ENCODE peak calls at places on chromosomes 6 and 20, in nine cellular contexts. F is psoas muscle, D is cardiac muscle cell, I is PC-9, M is astrocyte, A is dorsolateral prefrontal cortex, E is adrenal gland, C is breast epithelium, B is IMR-90. G is an unnamed sample.

GRCh38 chr20:59647271-59647670 is 42.9 kb downstream of the PHACTR3 start:
- DNase-seq in F (no peak), D (no peak), I (no peak), M (no peak), A (no peak), E (no peak), C (no peak), B (no peak), G (no peak)

GRCh38 chr20:22402550-22402949 is 181.8 kb downstream of the FOXA2 start:
- DNase-seq in F (no peak), D (no peak), I (no peak), M (no peak), A (no peak), E (no peak), C (no peak), B (no peak), G (no peak)

GRCh38 chr6:24905485-24905884 is 30.3 kb downstream of the RIPOR2 start:
- DNase-seq in F (no peak), D (no peak), I (no peak), M (no peak), A (no peak), E (no peak), C (no peak), B (no peak), G (no peak)

GRCh38 chr6:137952247-137952646 is 85.2 kb downstream of the TNFAIP3 start:
- DNase-seq in F (no peak), D (no peak), I (no peak), M (no peak), A (no peak), E (no peak), C (no peak), B (no peak), G (no peak)

GRCh38 chr6:88360203-88360797 is 194.2 kb upstream of the CNR1 start:
- DNase-seq in F (no peak), D (peak), I (no peak), M (peak), A (no peak), E (no peak), C (no peak), B (no peak), G (peak)

GRCh38 chr6:358432-358831 is 33.1 kb upstream of the IRF4 start:
- DNase-seq in F (no peak), D (no peak), I (no peak), M (no peak), A (no peak), E (no peak), C (no peak), B (no peak), G (no peak)

GRCh38 chr6:99338188-99338587 is 11.3 kb downstream of the FAXC start:
- DNase-seq in F (no peak), D (no peak), I (no peak), M (no peak), A (no peak), E (no peak), C (no peak), B (no peak), G (no peak)

GRCh38 chr6:105803439-105803838 is 282.7 kb upstream of the PRDM1 start:
- DNase-seq in F (no peak), D (no peak), I (no peak), M (peak), A (no peak), E (no peak), C (no peak), B (peak), G (peak)

GRCh38 chr20:5001174-5002076 is at the start of gene SLC23A2:
- DNase-seq in F (peak), D (peak), I (peak), M (peak), A (no peak), E (peak), C (no peak), B (no peak), G (peak)

GRCh38 chr6:122129313-122130025 is 270.0 kb upstream of the HSF2 start:
- DNase-seq in F (no peak), D (no peak), I (no peak), M (no peak), A (no peak), E (no peak), C (no peak), B (no peak), G (no peak)

GRCh38 chr6:133951881-133952814 is 876 bp upstream of the TBPL1 start:
- DNase-seq in F (peak), D (peak), I (peak), M (peak), A (peak), E (peak), C (no peak), B (peak), G (peak)

GRCh38 chr20:23062632-23063031 is 13.2 kb upstream of the THBD start:
- DNase-seq in F (no peak), D (no peak), I (no peak), M (no peak), A (no peak), E (no peak), C (no peak), B (no peak), G (no peak)

GRCh38 chr6:14732845-14733757 is 512.8 kb upstream of the JARID2 start:
- DNase-seq in F (no peak), D (peak), I (peak), M (peak), A (no peak), E (no peak), C (no peak), B (peak), G (peak)

GRCh38 chr20:11686900-11687543 is 230.7 kb upstream of the BTBD3 start:
- DNase-seq in F (peak), D (peak), I (no peak), M (peak), A (peak), E (peak), C (no peak), B (peak), G (no peak)

GRCh38 chr20:61694666-61695065 is 371.0 kb downstream of the TAF4 start:
- DNase-seq in F (no peak), D (no peak), I (no peak), M (no peak), A (peak), E (no peak), C (no peak), B (no peak), G (no peak)

GRCh38 chr6:135012764-135013163 is 41.9 kb downstream of the HBS1L start:
- DNase-seq in F (no peak), D (peak), I (no peak), M (peak), A (no peak), E (no peak), C (no peak), B (peak), G (no peak)

GRCh38 chr20:20864346-20865096 is 152.1 kb upstream of the RALGAPA2 start:
- DNase-seq in F (no peak), D (peak), I (no peak), M (no peak), A (no peak), E (no peak), C (no peak), B (no peak), G (peak)

GRCh38 chr6:113558966-113559365 is 298.2 kb upstream of the MARCKS start:
- DNase-seq in F (no peak), D (peak), I (peak), M (peak), A (no peak), E (no peak), C (no peak), B (peak), G (no peak)

GRCh38 chr6:159042003-159042823 is 2.6 kb downstream of the TAGAP start:
- DNase-seq in F (peak), D (peak), I (peak), M (peak), A (no peak), E (peak), C (peak), B (peak), G (peak)

GRCh38 chr6:30891450-30891723 is 7.1 kb downstream of the DDR1 start:
- DNase-seq in F (no peak), D (no peak), I (no peak), M (no peak), A (no peak), E (no peak), C (no peak), B (no peak), G (no peak)

GRCh38 chr6:30890646-30891449 is 6.5 kb downstream of the DDR1 start:
- DNase-seq in F (no peak), D (no peak), I (no peak), M (no peak), A (no peak), E (no peak), C (no peak), B (no peak), G (no peak)

GRCh38 chr6:30893001-30893591 is 8.8 kb downstream of the DDR1 start:
- DNase-seq in F (no peak), D (no peak), I (no peak), M (no peak), A (no peak), E (peak), C (no peak), B (no peak), G (no peak)

GRCh38 chr6:30893666-30894065 is 9.3 kb downstream of the DDR1 start:
- DNase-seq in F (no peak), D (no peak), I (no peak), M (no peak), A (no peak), E (peak), C (no peak), B (no peak), G (no peak)

DNA sequence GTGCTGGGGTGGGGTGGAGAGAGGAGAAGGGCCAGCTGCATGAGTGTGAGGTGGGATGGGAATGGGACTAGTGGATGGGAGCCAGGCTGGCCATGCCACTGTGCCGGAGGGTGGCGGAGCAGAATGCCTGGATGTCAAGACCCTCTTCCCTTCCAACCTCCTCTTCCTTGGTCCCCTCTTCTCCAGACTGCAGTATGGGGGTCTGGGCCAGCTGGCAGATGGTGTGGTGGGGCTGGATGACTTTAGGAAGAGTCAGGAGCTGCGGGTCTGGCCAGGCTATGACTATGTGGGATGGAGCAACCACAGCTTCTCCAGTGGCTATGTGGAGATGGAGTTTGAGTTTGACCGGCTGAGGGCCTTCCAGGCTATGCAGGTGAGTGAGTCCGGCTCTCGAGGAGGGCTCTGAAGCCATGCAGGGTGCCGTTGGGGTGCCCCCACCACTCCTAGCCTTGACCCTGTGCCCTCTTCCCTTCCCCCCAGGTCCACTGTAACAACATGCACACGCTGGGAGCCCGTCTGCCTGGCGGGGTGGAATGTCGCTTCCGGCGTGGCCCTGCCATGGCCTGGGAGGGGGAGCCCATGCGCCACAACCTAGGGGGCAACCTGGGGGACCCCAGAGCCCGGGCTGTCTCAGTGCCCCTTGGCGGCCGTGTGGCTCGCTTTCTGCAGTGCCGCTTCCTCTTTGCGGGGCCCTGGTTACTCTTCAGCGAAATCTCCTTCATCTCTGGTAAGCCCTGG is 7.7 kb downstream of the DDR1 start:
- DNase-seq in F (no peak), D (no peak), I (no peak), M (no peak), A (no peak), E (peak), C (no peak), B (no peak), G (no peak)
- H3K27ac ChIP-seq in F (no peak), D (no peak), I (no peak), M (no peak), A (peak), E (no peak), C (no peak), B (no peak), G (peak)

GRCh38 chr6:161523367-161523766 is 249.5 kb upstream of the AGPAT4 start:
- DNase-seq in F (no peak), D (no peak), I (no peak), M (no peak), A (no peak), E (no peak), C (no peak), B (no peak), G (no peak)

GRCh38 chr6:161522286-161522685 is 248.4 kb upstream of the AGPAT4 start:
- DNase-seq in F (no peak), D (no peak), I (no peak), M (no peak), A (no peak), E (no peak), C (no peak), B (no peak), G (no peak)

DNA sequence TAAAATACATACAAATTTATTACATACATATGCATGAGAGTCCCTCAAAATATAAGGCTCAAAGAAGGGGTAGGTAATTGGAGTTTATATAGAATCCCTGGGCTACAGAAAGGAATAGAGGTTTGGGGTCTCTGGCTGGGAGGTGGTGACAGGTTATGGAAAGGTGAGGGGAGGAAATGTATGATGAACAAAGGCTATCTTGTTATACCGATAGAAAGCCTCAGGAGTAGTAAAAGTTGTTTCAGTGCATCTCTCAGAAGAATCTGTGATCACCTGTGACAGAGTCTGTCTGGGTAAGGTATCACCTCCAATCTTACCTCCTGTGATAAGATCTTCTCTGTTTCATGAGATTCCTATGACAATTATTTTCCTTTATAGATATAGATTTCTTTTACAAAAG is 252.9 kb upstream of the AGPAT4 start:
- DNase-seq in F (no peak), D (no peak), I (no peak), M (no peak), A (no peak), E (no peak), C (no peak), B (no peak), G (no peak)
- TF ChIP-seq CTCF in F (no peak), D (no peak), I (no peak), M (no peak), A (no peak), E (no peak), C (no peak), B (no peak), G (no peak)

GRCh38 chr20:49770634-49771033 is 42.0 kb upstream of the SLC9A8 start:
- DNase-seq in F (no peak), D (no peak), I (no peak), M (no peak), A (no peak), E (no peak), C (no peak), B (no peak), G (no peak)

GRCh38 chr20:49766979-49767419 is 45.6 kb upstream of the SLC9A8 start:
- DNase-seq in F (no peak), D (peak), I (no peak), M (no peak), A (no peak), E (no peak), C (no peak), B (no peak), G (no peak)

GRCh38 chr20:49768204-49769124 is 44.2 kb upstream of the SLC9A8 start:
- DNase-seq in F (peak), D (peak), I (peak), M (peak), A (no peak), E (peak), C (peak), B (peak), G (peak)

GRCh38 chr20:49765846-49766541 is 46.6 kb upstream of the SLC9A8 start:
- DNase-seq in F (no peak), D (peak), I (no peak), M (no peak), A (no peak), E (no peak), C (no peak), B (no peak), G (no peak)

GRCh38 chr20:49769125-49769581 is 43.5 kb upstream of the SLC9A8 start:
- DNase-seq in F (no peak), D (peak), I (no peak), M (no peak), A (no peak), E (no peak), C (no peak), B (no peak), G (no peak)
- H3K27ac ChIP-seq in F (peak), D (no peak), I (peak), M (no peak), A (peak), E (peak), C (peak), B (peak), G (peak)

GRCh38 chr20:35286077-35286898 is 1.7 kb upstream of the EIF6 start:
- DNase-seq in F (no peak), D (no peak), I (no peak), M (no peak), A (no peak), E (no peak), C (no peak), B (no peak), G (no peak)
- TF ChIP-seq CTCF in F (no peak), D (no peak), I (no peak), M (no peak), A (no peak), E (no peak), C (no peak), B (no peak), G (no peak)

DNA sequence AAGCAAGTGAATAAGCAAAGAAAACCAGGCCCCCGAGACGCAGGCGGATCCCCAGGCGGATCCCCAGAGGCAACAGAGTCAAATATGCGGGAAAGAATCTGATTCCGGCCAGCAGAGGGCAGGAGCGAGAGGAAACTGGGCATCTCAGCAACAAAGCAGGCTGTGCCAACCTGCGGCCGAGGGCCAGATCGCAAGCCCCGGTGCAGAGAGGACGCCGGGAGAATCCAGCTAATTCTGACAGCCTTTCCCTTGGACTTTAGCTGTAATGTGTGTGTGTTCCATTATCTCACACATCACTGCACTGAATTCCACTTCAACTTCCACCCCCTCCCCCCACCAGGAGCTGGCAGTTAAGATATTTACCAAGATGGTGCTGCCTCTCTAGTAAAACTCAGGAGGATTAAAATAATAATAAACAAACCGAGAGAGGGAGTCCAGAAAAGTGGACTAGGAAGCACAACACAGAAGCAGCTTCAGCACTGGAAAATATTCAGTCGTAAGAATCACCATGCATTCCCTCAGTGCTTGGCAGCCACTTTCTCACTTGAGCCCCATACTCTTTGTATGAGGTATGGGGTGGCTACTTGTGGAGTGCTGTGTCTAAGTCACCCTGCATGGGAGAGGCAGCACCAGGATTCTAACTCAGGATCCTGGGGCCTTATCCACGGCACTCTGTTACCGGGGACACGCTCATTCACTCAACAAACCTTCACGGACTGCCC is 66.2 kb upstream of the SNX9 start:
- DNase-seq in F (peak), D (peak), I (peak), M (peak), A (peak), E (peak), C (peak), B (peak), G (peak)
- H3K27ac ChIP-seq in F (no peak), D (no peak), I (no peak), M (no peak), A (peak), E (no peak), C (peak), B (peak), G (no peak)

GRCh38 chr6:36028887-36029324 is 1.3 kb downstream of the MAPK14 start:
- DNase-seq in F (peak), D (peak), I (peak), M (peak), A (no peak), E (peak), C (no peak), B (peak), G (peak)

GRCh38 chr6:36025932-36026327 is 1.5 kb upstream of the SLC26A8 start:
- DNase-seq in F (no peak), D (peak), I (no peak), M (peak), A (no peak), E (no peak), C (no peak), B (peak), G (no peak)

GRCh38 chr6:36027501-36028087 is at the start of gene MAPK14:
- DNase-seq in F (peak), D (peak), I (peak), M (peak), A (peak), E (peak), C (peak), B (peak), G (peak)

GRCh38 chr6:36029464-36029863 is 1.9 kb downstream of the MAPK14 start:
- DNase-seq in F (no peak), D (peak), I (peak), M (peak), A (no peak), E (no peak), C (no peak), B (peak), G (no peak)

DNA sequence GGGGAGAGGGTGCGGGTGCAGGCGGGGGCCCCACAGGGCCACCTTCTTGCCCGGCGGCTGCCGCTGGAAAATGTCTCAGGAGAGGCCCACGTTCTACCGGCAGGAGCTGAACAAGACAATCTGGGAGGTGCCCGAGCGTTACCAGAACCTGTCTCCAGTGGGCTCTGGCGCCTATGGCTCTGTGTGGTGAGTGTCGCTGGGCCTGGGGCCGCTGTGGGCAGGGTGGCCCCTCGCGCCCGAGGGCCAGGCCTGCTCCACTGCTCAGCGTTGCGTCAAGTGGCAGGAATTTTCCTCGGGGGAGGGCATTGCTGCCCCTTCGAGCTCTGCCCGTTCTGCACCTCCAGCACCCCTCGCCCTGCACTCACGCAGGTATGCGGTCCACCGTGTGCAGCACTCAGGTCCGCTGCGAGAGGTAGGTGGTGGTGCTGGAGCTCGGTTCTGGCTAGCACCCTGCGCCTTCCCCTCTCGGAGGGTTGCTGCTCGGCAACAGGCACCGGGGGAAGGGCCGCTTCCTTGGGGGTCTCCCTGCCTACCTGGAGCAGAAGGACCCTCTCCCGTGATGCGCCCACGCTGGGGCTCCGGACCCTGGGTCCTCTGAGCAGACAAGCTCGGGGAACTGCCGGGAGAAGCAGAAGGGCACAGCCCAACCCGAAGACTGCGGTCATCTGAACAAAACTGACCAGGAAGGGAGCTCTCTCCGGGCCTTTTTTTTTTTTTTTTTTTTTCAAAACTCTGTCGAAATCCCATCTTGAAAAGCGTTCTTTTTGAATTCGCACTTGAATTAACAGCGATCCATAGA is 679 bp downstream of the MAPK14 start:
- DNase-seq in F (peak), D (peak), I (no peak), M (peak), A (no peak), E (peak), C (no peak), B (peak), G (peak)
- TF ChIP-seq CTCF in F (no peak), D (no peak), I (no peak), M (no peak), A (no peak), E (no peak), C (no peak), B (no peak), G (no peak)